ENCODE peak calls at places on chromosome 11, in four cellular contexts. N is endothelial cell of umbilical vein, G is sciatic nerve, O is hypothalamus. M is an unnamed sample.

GRCh38 chr11:69437001-69437875 is 44.2 kb upstream of the LINC01488 start:
- DNase-seq in N (no peak), G (no peak), O (no peak), M (peak)

GRCh38 chr11:117983163-117983475 is 3.1 kb upstream of the IL10RA start:
- DNase-seq in O (no peak), N (no peak), G (no peak), M (no peak)

GRCh38 chr11:101401245-101401644 is 182.6 kb downstream of the TRPC6 start:
- DNase-seq in G (no peak), N (no peak), O (no peak), M (no peak)

GRCh38 chr11:132864811-132865576 is 667.3 kb downstream of the OPCML start:
- DNase-seq in O (no peak), N (no peak), G (no peak), M (no peak)

GRCh38 chr11:58629857-58630256 is 7.4 kb downstream of the CNTF start:
- DNase-seq in G (no peak), N (peak), O (no peak), M (no peak)

GRCh38 chr11:65654375-65655349 is 8.1 kb downstream of the RELA start:
- DNase-seq in N (no peak), O (no peak), G (no peak), M (peak)

GRCh38 chr11:64558065-64558745 is 32.8 kb upstream of the SLC22A12 start:
- DNase-seq in G (no peak), O (no peak), N (no peak), M (peak)

GRCh38 chr11:47856186-47856585 is 8.0 kb upstream of the NUP160 start:
- DNase-seq in N (no peak), O (no peak), G (no peak), M (no peak)

GRCh38 chr11:132590554-132590953 is 941.7 kb downstream of the OPCML start:
- DNase-seq in G (no peak), N (no peak), O (no peak), M (no peak)

GRCh38 chr11:100687630-100688395 is 725 bp downstream of the ARHGAP42 start:
- DNase-seq in O (peak), G (peak), N (peak), M (peak)

GRCh38 chr11:32829680-32830412 is at the start of gene PRRG4:
- DNase-seq in G (peak), O (peak), N (no peak), M (peak)

GRCh38 chr11:68661697-68662603 is 22.4 kb upstream of the GAL start:
- DNase-seq in G (peak), O (no peak), N (no peak), M (peak)

GRCh38 chr11:96827164-96827563 is 437.4 kb downstream of the JRKL start:
- DNase-seq in O (no peak), N (no peak), G (no peak), M (no peak)

GRCh38 chr11:75495749-75496641 is 29.7 kb downstream of the GDPD5 start:
- DNase-seq in G (no peak), O (no peak), N (peak), M (no peak)

GRCh38 chr11:108221401-108221800 is 1.0 kb downstream of the NPAT start:
- DNase-seq in O (no peak), N (peak), G (no peak), M (no peak)

GRCh38 chr11:35951659-35952058 is 7.8 kb downstream of the LDLRAD3 start:
- DNase-seq in N (no peak), O (no peak), G (no peak), M (no peak)

GRCh38 chr11:58058276-58059010 is 27.7 kb downstream of the OR6Q1 start:
- DNase-seq in N (peak), G (peak), O (no peak), M (no peak)

GRCh38 chr11:63478896-63479295 is 12.1 kb downstream of the PLAAT5 start:
- DNase-seq in G (no peak), N (peak), O (peak), M (peak)

GRCh38 chr11:78045851-78046485 is 17.7 kb upstream of the THRSP start:
- DNase-seq in N (peak), G (peak), O (peak), M (peak)

GRCh38 chr11:30328676-30329075 is 5.8 kb downstream of the ARL14EP start:
- DNase-seq in O (no peak), N (no peak), G (no peak), M (no peak)

GRCh38 chr11:69894126-69895047 is 75.2 kb upstream of the FGF3 start:
- DNase-seq in O (no peak), G (no peak), N (no peak), M (no peak)

GRCh38 chr11:67082071-67082791 is 25.6 kb downstream of the RHOD start:
- DNase-seq in O (no peak), N (peak), G (no peak), M (no peak)

GRCh38 chr11:63869171-63869591 is 30.3 kb downstream of the MARK2 start:
- DNase-seq in O (no peak), N (no peak), G (no peak), M (no peak)

GRCh38 chr11:110525883-110526282 is 96.1 kb downstream of the FDX1 start:
- DNase-seq in O (no peak), G (peak), N (no peak), M (no peak)

GRCh38 chr11:116353517-116353916 is 419.3 kb downstream of the BUD13 start:
- DNase-seq in N (no peak), O (no peak), G (no peak), M (no peak)

GRCh38 chr11:115184901-115185300 is 319.3 kb downstream of the CADM1 start:
- DNase-seq in O (no peak), G (no peak), N (no peak), M (no peak)

GRCh38 chr11:102831128-102831708 is 12.2 kb downstream of the MMP3 start:
- DNase-seq in N (peak), G (peak), O (no peak), M (peak)

GRCh38 chr11:95891423-95892177 is 32.3 kb downstream of the MTMR2 start:
- DNase-seq in O (peak), N (no peak), G (no peak), M (no peak)

GRCh38 chr11:114058871-114059277 is 637 bp upstream of the ZBTB16 start:
- DNase-seq in G (no peak), O (peak), N (no peak), M (peak)

GRCh38 chr11:126317681-126318641 is 14.1 kb downstream of the DCPS start:
- DNase-seq in O (peak), N (no peak), G (peak), M (peak)

GRCh38 chr11:118996926-118997626 is 862 bp upstream of the CENATAC start:
- DNase-seq in G (no peak), N (peak), O (peak), M (no peak)

GRCh38 chr11:124174001-124174400 is 9.1 kb upstream of the OR10D3 start:
- DNase-seq in G (no peak), O (peak), N (peak), M (no peak)

GRCh38 chr11:128424867-128425285 is 162.5 kb downstream of the ETS1 start:
- DNase-seq in G (no peak), N (no peak), O (no peak), M (no peak)

GRCh38 chr11:43575931-43576833 is 104.4 kb upstream of the HSD17B12 start:
- DNase-seq in O (no peak), G (no peak), N (no peak), M (no peak)

GRCh38 chr11:58979222-58979621 is 39.9 kb downstream of the GLYATL1 start:
- DNase-seq in G (no peak), N (no peak), O (no peak), M (no peak)